ENCODE peak calls at places on chromosomes 12 and 14, in ten cellular contexts. W is mucosa of gallbladder; C is dermis microvascular lymphatic vessel endothelial cell; Q is activated CD4-positive, alpha-beta T cell treated with anti-CD3 and anti-CD28 coated beads, Interleukin-2, amount 50 U/mL, for 1 hour; G is aorta; E is amniotic stem cell; A is stomach; Y is SW480; U is NCI-H345; J is iris pigment epithelial cell. H is an unnamed sample.

GRCh38 chr14:96863327-96863985 is 66.3 kb downstream of the VRK1 start:
- DNase-seq in W (no peak), J (no peak), Q (no peak), C (no peak), A (no peak), Y (no peak), E (no peak), G (no peak), U (peak; percentile 36), H (no peak)

GRCh38 chr14:67487937-67488893 is at the start of gene TMEM229B:
- DNase-seq in U (no peak), Q (peak; percentile 55), A (peak; percentile 66), G (peak; percentile 72), Y (peak; percentile 23), C (peak; percentile 11), E (no peak), W (peak; percentile 41), J (peak; percentile 12), H (no peak)

GRCh38 chr14:53180272-53181221 is 27.4 kb upstream of the DDHD1 start:
- DNase-seq in G (no peak), Q (peak; percentile 2), J (peak; percentile 18), E (no peak), A (no peak), U (no peak), Y (no peak), C (no peak), W (no peak), H (no peak)

GRCh38 chr14:97456958-97457357 is 659.8 kb downstream of the VRK1 start:
- DNase-seq in W (no peak), G (no peak), Y (no peak), E (no peak), Q (peak; percentile 22), A (no peak), C (no peak), J (no peak), U (no peak), H (no peak)

GRCh38 chr12:67794151-67794550 is 145.6 kb downstream of the DYRK2 start:
- DNase-seq in G (no peak), J (peak; percentile 67), Q (no peak), W (no peak), Y (no peak), E (no peak), A (no peak), C (no peak), U (no peak), H (no peak)

GRCh38 chr14:104880584-104881210 is 15.6 kb downstream of the CEP170B start:
- DNase-seq in G (peak; percentile 26), Y (no peak), J (no peak), W (no peak), C (no peak), U (no peak), A (no peak), Q (no peak), E (no peak), H (no peak)

GRCh38 chr12:43306066-43306465 is 245.9 kb downstream of the ADAMTS20 start:
- DNase-seq in J (peak; percentile 99), A (no peak), W (no peak), G (no peak), Q (no peak), E (peak; percentile 36), U (no peak), C (peak; percentile 6), Y (no peak), H (peak; percentile 96)

GRCh38 chr12:124544311-124544970 is 23.0 kb downstream of the NCOR2 start:
- DNase-seq in Y (no peak), J (no peak), E (no peak), Q (no peak), W (no peak), A (no peak), G (no peak), U (no peak), C (no peak), H (no peak)

GRCh38 chr12:115920395-115921183 is 356.9 kb downstream of the MED13L start:
- DNase-seq in G (no peak), C (no peak), J (peak; percentile 49), Q (no peak), A (no peak), W (no peak), U (no peak), E (no peak), Y (no peak), H (no peak)

GRCh38 chr14:68727315-68728078 is 65.4 kb downstream of the ZFP36L1 start:
- DNase-seq in J (no peak), A (no peak), Q (no peak), W (no peak), E (no peak), Y (no peak), G (no peak), C (peak; percentile 16), U (no peak), H (no peak)

GRCh38 chr14:73613046-73613383 is 698 bp downstream of the ACOT6 start:
- DNase-seq in Y (no peak), C (no peak), U (no peak), E (no peak), J (no peak), W (no peak), A (no peak), G (no peak), Q (no peak), H (no peak)

GRCh38 chr12:34363050-34363673 is 340.9 kb downstream of the ALG10 start:
- DNase-seq in C (no peak), W (no peak), G (no peak), J (no peak), Q (no peak), Y (peak; percentile 25), A (no peak), E (no peak), U (no peak), H (no peak)

GRCh38 chr14:104820669-104821228 is 19.8 kb downstream of the ZBTB42 start:
- DNase-seq in Y (peak; percentile 93), A (peak; percentile 76), W (peak; percentile 47), Q (no peak), J (peak; percentile 75), G (peak; percentile 52), C (peak; percentile 29), U (peak; percentile 34), E (no peak), H (no peak)

GRCh38 chr12:98162906-98163678 is 352.3 kb upstream of the TMPO start:
- DNase-seq in W (no peak), J (no peak), C (no peak), U (no peak), E (no peak), Q (no peak), A (no peak), G (no peak), Y (no peak), H (no peak)

GRCh38 chr12:80838708-80839107 is 99.0 kb downstream of the LIN7A start:
- DNase-seq in G (no peak), Q (no peak), C (no peak), E (no peak), J (no peak), U (peak; percentile 30), A (no peak), W (no peak), Y (no peak), H (no peak)

GRCh38 chr14:92649934-92650545 is 98.4 kb downstream of the LGMN start:
- DNase-seq in C (no peak), U (no peak), W (peak; percentile 55), Y (no peak), A (peak; percentile 57), Q (no peak), E (no peak), G (peak; percentile 90), J (peak; percentile 97), H (no peak)

GRCh38 chr12:455821-456220 is 3.9 kb upstream of the B4GALNT3 start:
- DNase-seq in Q (no peak), A (no peak), W (no peak), C (no peak), Y (no peak), E (no peak), U (no peak), G (no peak), J (no peak), H (no peak)

GRCh38 chr12:91900971-91901370 is 244.7 kb downstream of the BTG1 start:
- DNase-seq in E (no peak), U (no peak), Q (no peak), C (no peak), G (no peak), J (no peak), Y (no peak), W (no peak), A (no peak), H (no peak)

GRCh38 chr12:121805800-121806555 is 2.2 kb downstream of the SETD1B start:
- DNase-seq in U (no peak), Q (no peak), W (no peak), G (peak; percentile 48), C (no peak), J (no peak), Y (no peak), E (no peak), A (no peak), H (no peak)

GRCh38 chr14:68110989-68111704 is 291.6 kb downstream of the RAD51B start:
- DNase-seq in Q (no peak), C (no peak), G (no peak), J (no peak), U (peak; percentile 77), W (no peak), Y (no peak), A (no peak), E (no peak), H (no peak)

GRCh38 chr12:51923506-51924365 is 16.4 kb downstream of the ACVRL1 start:
- DNase-seq in Q (peak; percentile 60), C (no peak), Y (no peak), W (peak; percentile 42), G (peak; percentile 76), U (no peak), E (no peak), A (peak; percentile 61), J (no peak), H (no peak)

GRCh38 chr12:12881495-12881894 is 9.9 kb upstream of the GPRC5A start:
- DNase-seq in U (no peak), G (no peak), Q (no peak), Y (peak; percentile 92), A (no peak), J (peak; percentile 78), W (no peak), C (no peak), E (no peak), H (no peak)

GRCh38 chr12:3222935-3223334 is 145.8 kb downstream of the TSPAN9 start:
- DNase-seq in W (no peak), G (no peak), U (peak; percentile 61), A (no peak), E (no peak), Y (no peak), J (no peak), C (no peak), Q (no peak), H (no peak)

GRCh38 chr12:132419612-132420237 is 70.2 kb upstream of the FBRSL1 start:
- DNase-seq in E (no peak), C (no peak), U (peak; percentile 12), A (no peak), J (no peak), G (no peak), W (no peak), Q (no peak), Y (no peak), H (no peak)

GRCh38 chr12:12716845-12717585 is at the start of gene CDKN1B:
- DNase-seq in C (peak; percentile 89), Y (peak; percentile 97), G (peak; percentile 94), A (peak; percentile 95), E (peak; percentile 76), Q (peak; percentile 84), U (peak; percentile 95), W (peak; percentile 94), J (peak; percentile 94), H (no peak)

GRCh38 chr14:85437143-85437542 is 92.8 kb upstream of the FLRT2 start:
- DNase-seq in J (peak; percentile 88), Y (no peak), G (no peak), W (no peak), C (peak; percentile 73), U (no peak), Q (no peak), A (no peak), E (no peak), H (peak; percentile 87)

GRCh38 chr12:123912415-123913385 is 59.9 kb downstream of the CCDC92 start:
- DNase-seq in E (no peak), W (no peak), J (no peak), A (no peak), Q (no peak), G (no peak), Y (no peak), C (peak; percentile 62), U (peak; percentile 50), H (no peak)